ENCODE peak calls at places on chromosome 16, in five cellular contexts. H, F, D, J and C are unnamed samples.

GRCh38 chr16:29804455-29805231 is 1.7 kb upstream of the MAZ start:
- DNase-seq in H (peak; percentile 40), F (peak; percentile 24), D (peak; percentile 87), J (peak; percentile 44), C (no peak)

GRCh38 chr16:12681653-12682052 is 122.0 kb downstream of the CPPED1 start:
- DNase-seq in H (no peak), F (no peak), D (no peak), J (no peak), C (no peak)

GRCh38 chr16:58243528-58244004 is 45.7 kb upstream of the CSNK2A2 start:
- DNase-seq in H (peak; percentile 93), F (peak; percentile 69), D (no peak), J (no peak), C (no peak)

GRCh38 chr16:50313596-50314483 is 47.5 kb downstream of the ADCY7 start:
- DNase-seq in H (peak; percentile 68), F (no peak), D (peak; percentile 76), J (peak; percentile 19), C (no peak)

GRCh38 chr16:31395647-31396046 is 2.5 kb downstream of the ITGAD start:
- DNase-seq in H (no peak), F (no peak), D (peak; percentile 68), J (no peak), C (no peak)

GRCh38 chr16:49492090-49492801 is 118.6 kb downstream of the C16orf78 start:
- DNase-seq in H (peak; percentile 71), F (peak; percentile 56), D (peak; percentile 73), J (peak; percentile 59), C (peak; percentile 56)

GRCh38 chr16:31875112-31875803 is 1.7 kb downstream of the ZNF267 start:
- DNase-seq in H (peak; percentile 15), F (no peak), D (no peak), J (peak; percentile 41), C (no peak)

GRCh38 chr16:49452568-49452967 is 79.0 kb downstream of the C16orf78 start:
- DNase-seq in H (no peak), F (no peak), D (no peak), J (peak; percentile 12), C (peak; percentile 22)

GRCh38 chr16:11599579-11599978 is 12.9 kb upstream of the LITAF start:
- DNase-seq in H (no peak), F (no peak), D (no peak), J (no peak), C (no peak)

GRCh38 chr16:73170587-73170986 is 122.7 kb upstream of the ZFHX3 start:
- DNase-seq in H (peak; percentile 71), F (no peak), D (no peak), J (peak; percentile 68), C (no peak)

GRCh38 chr16:54651851-54652770 is 278.6 kb upstream of the IRX5 start:
- DNase-seq in H (no peak), F (no peak), D (no peak), J (no peak), C (no peak)

GRCh38 chr16:88468289-88469129 is 15.4 kb downstream of the ZFPM1 start:
- DNase-seq in H (peak; percentile 91), F (no peak), D (no peak), J (peak; percentile 29), C (no peak)

GRCh38 chr16:3646348-3646920 is 8.1 kb upstream of the DNASE1 start:
- DNase-seq in H (peak; percentile 16), F (no peak), D (peak; percentile 57), J (peak; percentile 77), C (no peak)

GRCh38 chr16:55116165-55116894 is 185.7 kb downstream of the IRX5 start:
- DNase-seq in H (no peak), F (no peak), D (no peak), J (no peak), C (no peak)

GRCh38 chr16:69880640-69881133 is 70.4 kb upstream of the CLEC18A start:
- DNase-seq in H (no peak), F (no peak), D (no peak), J (no peak), C (no peak)

GRCh38 chr16:83847371-83848225 is 39.8 kb downstream of the HSBP1 start:
- DNase-seq in H (peak; percentile 41), F (no peak), D (no peak), J (peak; percentile 39), C (no peak)

GRCh38 chr16:60818471-60818870 is 1217.8 kb downstream of the CDH8 start:
- DNase-seq in H (no peak), F (no peak), D (no peak), J (no peak), C (no peak)

GRCh38 chr16:10318798-10319500 is 66.9 kb upstream of the ATF7IP2 start:
- DNase-seq in H (no peak), F (no peak), D (no peak), J (no peak), C (no peak)

GRCh38 chr16:64596196-64596595 is 525.7 kb downstream of the CDH11 start:
- DNase-seq in H (no peak), F (no peak), D (no peak), J (no peak), C (no peak)

GRCh38 chr16:30957456-30958163 is at the start of gene SETD1A:
- DNase-seq in H (peak; percentile 97), F (peak; percentile 96), D (peak; percentile 99), J (peak; percentile 98), C (peak; percentile 97)

GRCh38 chr16:2167081-2167638 is 11.6 kb downstream of the TRAF7 start:
- DNase-seq in H (no peak), F (no peak), D (no peak), J (no peak), C (no peak)

GRCh38 chr16:85480727-85481101 is 132.4 kb upstream of the GSE1 start:
- DNase-seq in H (no peak), F (peak; percentile 38), D (no peak), J (no peak), C (no peak)

GRCh38 chr16:81237282-81237681 is 1.2 kb upstream of the BCO1 start:
- DNase-seq in H (no peak), F (no peak), D (peak; percentile 93), J (no peak), C (no peak)

GRCh38 chr16:85583491-85584181 is 29.5 kb upstream of the GSE1 start:
- DNase-seq in H (no peak), F (no peak), D (no peak), J (peak; percentile 60), C (no peak)

GRCh38 chr16:81784042-81784785 is 5.1 kb downstream of the PLCG2 start:
- DNase-seq in H (peak; percentile 55), F (no peak), D (no peak), J (no peak), C (no peak)

GRCh38 chr16:20695024-20695423 is 2.5 kb downstream of the ACSM1 start:
- DNase-seq in H (no peak), F (no peak), D (no peak), J (no peak), C (no peak)

GRCh38 chr16:24838554-24839266 is 7.1 kb upstream of the SLC5A11 start:
- DNase-seq in H (no peak), F (no peak), D (no peak), J (peak; percentile 67), C (no peak)

GRCh38 chr16:51651061-51651466 is 500.0 kb upstream of the SALL1 start:
- DNase-seq in H (no peak), F (no peak), D (no peak), J (no peak), C (no peak)